ENCODE peak calls at places on chromosomes 12 and 14, in ten cellular contexts. Z is cardiac muscle cell; B is CD8-positive, alpha-beta T cell; S is activated CD4-positive, CD25-positive, alpha-beta regulatory T cell; E is pancreas; K is GM12865; F is GM10248; Y is AG10803; L is GM04503; X is neural crest cell. J is an unnamed sample.

GRCh38 chr12:47155457-47156166 is 75.9 kb upstream of the AMIGO2 start:
- DNase-seq in E (no peak), L (no peak), Y (peak; percentile 45), Z (no peak), B (no peak), X (no peak), F (no peak), K (no peak), S (no peak), J (no peak)

GRCh38 chr12:60863421-60863820 is 1267.6 kb downstream of the SLC16A7 start:
- DNase-seq in Z (no peak), K (no peak), X (no peak), F (no peak), S (no peak), Y (no peak), E (no peak), L (no peak), B (no peak), J (no peak)

GRCh38 chr12:90959538-90960139 is 4.7 kb upstream of the CCER1 start:
- DNase-seq in F (peak; percentile 26), K (peak; percentile 44), B (no peak), Z (peak; percentile 67), S (no peak), X (peak; percentile 14), Y (peak; percentile 60), L (no peak), E (no peak), J (peak; percentile 28)

GRCh38 chr14:96466918-96467317 is 35.3 kb upstream of the PAPOLA start:
- DNase-seq in X (no peak), B (no peak), Y (no peak), K (no peak), S (no peak), Z (no peak), E (no peak), F (no peak), L (no peak), J (no peak)

GRCh38 chr14:70706177-70706576 is 64.5 kb downstream of the TTC9 start:
- DNase-seq in Y (peak; percentile 20), Z (peak; percentile 44), S (no peak), B (no peak), X (no peak), L (no peak), E (no peak), K (no peak), F (no peak), J (no peak)

GRCh38 chr12:99686142-99686541 is 38.6 kb downstream of the GARIN6 start:
- DNase-seq in F (no peak), Y (no peak), K (no peak), E (no peak), Z (no peak), B (no peak), X (no peak), L (no peak), S (no peak), J (no peak)

GRCh38 chr12:109435428-109436180 is 41.5 kb downstream of the KCTD10 start:
- DNase-seq in X (no peak), B (no peak), E (no peak), K (no peak), Y (no peak), L (no peak), Z (no peak), S (no peak), F (no peak), J (no peak)

GRCh38 chr14:66008631-66009030 is 477.5 kb upstream of the CCDC196 start:
- DNase-seq in S (no peak), B (no peak), Z (no peak), L (no peak), K (no peak), Y (no peak), F (no peak), E (no peak), X (no peak), J (no peak)

GRCh38 chr12:92553389-92553788 is 149.4 kb upstream of the PLEKHG7 start:
- DNase-seq in B (no peak), Z (peak; percentile 70), E (no peak), K (peak; percentile 90), L (no peak), X (no peak), F (no peak), S (no peak), Y (no peak), J (no peak)

GRCh38 chr12:1978078-1978477 is 26.2 kb downstream of the DCP1B start:
- DNase-seq in Y (peak; percentile 31), S (no peak), B (no peak), Z (no peak), K (no peak), F (no peak), L (no peak), X (no peak), E (no peak), J (no peak)

GRCh38 chr12:11545438-11546330 is 103.8 kb upstream of the ETV6 start:
- DNase-seq in X (no peak), Y (no peak), Z (peak; percentile 14), K (peak; percentile 89), L (no peak), S (no peak), F (peak; percentile 68), E (no peak), B (peak; percentile 20), J (no peak)

GRCh38 chr12:131785763-131786330 is 42.3 kb upstream of the MMP17 start:
- DNase-seq in S (no peak), K (no peak), E (no peak), Y (no peak), B (no peak), F (no peak), X (no peak), L (no peak), Z (no peak), J (no peak)

GRCh38 chr12:124654666-124655316 is 87.4 kb upstream of the NCOR2 start:
- DNase-seq in F (no peak), B (no peak), E (peak; percentile 62), S (no peak), Y (no peak), K (no peak), Z (no peak), L (no peak), X (no peak), J (no peak)